ENCODE peak calls at places on chromosomes 2 and 18, in eight cellular contexts. One of them, this sample, is unnamed.

GRCh38 chr2:932320-933221 is 18.1 kb upstream of the SNTG2 start:
- DNase-seq in cardiac fibroblast: no peak
- DNase-seq in tibial artery: no peak
- DNase-seq in astrocyte of the spinal cord: no peak
- DNase-seq in astrocyte of the cerebellum: no peak
- DNase-seq in psoas muscle: no peak
- DNase-seq in bronchial epithelial cell: no peak
- DNase-seq in choroid plexus epithelial cell: no peak
- DNase-seq in this sample: no peak

GRCh38 chr2:57440437-57440836 is 606.2 kb upstream of the VRK2 start:
- DNase-seq in astrocyte of the cerebellum: no peak
- DNase-seq in psoas muscle: no peak
- DNase-seq in bronchial epithelial cell: no peak
- DNase-seq in astrocyte of the spinal cord: no peak
- DNase-seq in cardiac fibroblast: no peak
- DNase-seq in choroid plexus epithelial cell: no peak
- DNase-seq in tibial artery: no peak
- DNase-seq in this sample: no peak

GRCh38 chr2:20985061-20985460 is 58.8 kb downstream of the APOB start:
- DNase-seq in astrocyte of the cerebellum: no peak
- DNase-seq in astrocyte of the spinal cord: no peak
- DNase-seq in psoas muscle: no peak
- DNase-seq in choroid plexus epithelial cell: peak
- DNase-seq in cardiac fibroblast: no peak
- DNase-seq in tibial artery: no peak
- DNase-seq in bronchial epithelial cell: no peak
- DNase-seq in this sample: no peak

GRCh38 chr2:26483957-26484565 is 6.1 kb upstream of the OTOF start:
- DNase-seq in choroid plexus epithelial cell: no peak
- DNase-seq in astrocyte of the spinal cord: no peak
- DNase-seq in astrocyte of the cerebellum: no peak
- DNase-seq in bronchial epithelial cell: no peak
- DNase-seq in psoas muscle: no peak
- DNase-seq in cardiac fibroblast: no peak
- DNase-seq in tibial artery: no peak
- DNase-seq in this sample: no peak

GRCh38 chr18:8752329-8752728 is 47.0 kb downstream of the MTCL1 start:
- DNase-seq in bronchial epithelial cell: no peak
- DNase-seq in astrocyte of the spinal cord: peak
- DNase-seq in psoas muscle: no peak
- DNase-seq in astrocyte of the cerebellum: no peak
- DNase-seq in tibial artery: no peak
- DNase-seq in choroid plexus epithelial cell: peak
- DNase-seq in cardiac fibroblast: no peak
- DNase-seq in this sample: peak

GRCh38 chr2:44912660-44913059 is 28.8 kb upstream of the SIX3 start:
- DNase-seq in psoas muscle: peak
- DNase-seq in astrocyte of the cerebellum: no peak
- DNase-seq in choroid plexus epithelial cell: peak
- DNase-seq in tibial artery: peak
- DNase-seq in bronchial epithelial cell: peak
- DNase-seq in astrocyte of the spinal cord: no peak
- DNase-seq in cardiac fibroblast: peak
- DNase-seq in this sample: peak

GRCh38 chr2:128413718-128414341 is 95.2 kb upstream of the HS6ST1 start:
- DNase-seq in choroid plexus epithelial cell: no peak
- DNase-seq in psoas muscle: peak
- DNase-seq in cardiac fibroblast: no peak
- DNase-seq in tibial artery: no peak
- DNase-seq in astrocyte of the spinal cord: no peak
- DNase-seq in bronchial epithelial cell: no peak
- DNase-seq in astrocyte of the cerebellum: no peak
- DNase-seq in this sample: no peak

GRCh38 chr18:48792611-48793368 is 158.0 kb downstream of the SMAD7 start:
- DNase-seq in astrocyte of the cerebellum: no peak
- DNase-seq in choroid plexus epithelial cell: no peak
- DNase-seq in bronchial epithelial cell: no peak
- DNase-seq in tibial artery: peak
- DNase-seq in cardiac fibroblast: no peak
- DNase-seq in astrocyte of the spinal cord: no peak
- DNase-seq in psoas muscle: peak
- DNase-seq in this sample: no peak

GRCh38 chr18:76368976-76369375 is 126.1 kb downstream of the ZNF516 start:
- DNase-seq in bronchial epithelial cell: no peak
- DNase-seq in choroid plexus epithelial cell: peak
- DNase-seq in tibial artery: no peak
- DNase-seq in cardiac fibroblast: no peak
- DNase-seq in astrocyte of the spinal cord: no peak
- DNase-seq in psoas muscle: no peak
- DNase-seq in astrocyte of the cerebellum: no peak
- DNase-seq in this sample: no peak

GRCh38 chr2:238169708-238170251 is 11.0 kb downstream of the ERFE start:
- DNase-seq in astrocyte of the cerebellum: peak
- DNase-seq in choroid plexus epithelial cell: peak
- DNase-seq in cardiac fibroblast: peak
- DNase-seq in bronchial epithelial cell: peak
- DNase-seq in astrocyte of the spinal cord: peak
- DNase-seq in tibial artery: peak
- DNase-seq in psoas muscle: no peak
- DNase-seq in this sample: peak

GRCh38 chr18:50649821-50650220 is 89.9 kb downstream of the MAPK4 start:
- DNase-seq in astrocyte of the spinal cord: peak
- DNase-seq in choroid plexus epithelial cell: peak
- DNase-seq in tibial artery: peak
- DNase-seq in bronchial epithelial cell: no peak
- DNase-seq in psoas muscle: peak
- DNase-seq in astrocyte of the cerebellum: peak
- DNase-seq in cardiac fibroblast: peak
- DNase-seq in this sample: peak

GRCh38 chr2:17574406-17575073 is 34.0 kb downstream of the VSNL1 start:
- DNase-seq in psoas muscle: no peak
- DNase-seq in bronchial epithelial cell: no peak
- DNase-seq in choroid plexus epithelial cell: no peak
- DNase-seq in cardiac fibroblast: no peak
- DNase-seq in astrocyte of the cerebellum: no peak
- DNase-seq in astrocyte of the spinal cord: no peak
- DNase-seq in tibial artery: no peak
- DNase-seq in this sample: no peak

GRCh38 chr2:206693399-206694137 is 24.6 kb downstream of the DYTN start:
- DNase-seq in astrocyte of the spinal cord: peak
- DNase-seq in bronchial epithelial cell: peak
- DNase-seq in psoas muscle: no peak
- DNase-seq in astrocyte of the cerebellum: peak
- DNase-seq in tibial artery: no peak
- DNase-seq in cardiac fibroblast: peak
- DNase-seq in choroid plexus epithelial cell: peak
- DNase-seq in this sample: peak

GRCh38 chr2:197168705-197169104 is 141.9 kb downstream of the ANKRD44 start:
- DNase-seq in astrocyte of the spinal cord: peak
- DNase-seq in choroid plexus epithelial cell: peak
- DNase-seq in tibial artery: peak
- DNase-seq in psoas muscle: peak
- DNase-seq in astrocyte of the cerebellum: peak
- DNase-seq in bronchial epithelial cell: peak
- DNase-seq in cardiac fibroblast: peak
- DNase-seq in this sample: peak

GRCh38 chr2:6986251-6986893 is 69.2 kb downstream of the RNF144A start:
- DNase-seq in astrocyte of the spinal cord: peak
- DNase-seq in bronchial epithelial cell: no peak
- DNase-seq in tibial artery: no peak
- DNase-seq in psoas muscle: no peak
- DNase-seq in choroid plexus epithelial cell: peak
- DNase-seq in cardiac fibroblast: peak
- DNase-seq in astrocyte of the cerebellum: no peak
- DNase-seq in this sample: peak

GRCh38 chr2:10159486-10160160 is 37.1 kb downstream of the RRM2 start:
- DNase-seq in bronchial epithelial cell: no peak
- DNase-seq in choroid plexus epithelial cell: no peak
- DNase-seq in astrocyte of the spinal cord: no peak
- DNase-seq in psoas muscle: no peak
- DNase-seq in astrocyte of the cerebellum: no peak
- DNase-seq in cardiac fibroblast: no peak
- DNase-seq in tibial artery: no peak
- DNase-seq in this sample: no peak

GRCh38 chr18:33584845-33585775 is 7.1 kb downstream of the ASXL3 start:
- DNase-seq in astrocyte of the cerebellum: no peak
- DNase-seq in bronchial epithelial cell: peak
- DNase-seq in astrocyte of the spinal cord: no peak
- DNase-seq in choroid plexus epithelial cell: no peak
- DNase-seq in tibial artery: no peak
- DNase-seq in psoas muscle: no peak
- DNase-seq in cardiac fibroblast: no peak
- DNase-seq in this sample: no peak

GRCh38 chr2:102250278-102250821 is 61.0 kb upstream of the IL1RL1 start:
- DNase-seq in astrocyte of the spinal cord: no peak
- DNase-seq in astrocyte of the cerebellum: no peak
- DNase-seq in choroid plexus epithelial cell: no peak
- DNase-seq in psoas muscle: peak
- DNase-seq in tibial artery: no peak
- DNase-seq in cardiac fibroblast: no peak
- DNase-seq in bronchial epithelial cell: no peak
- DNase-seq in this sample: no peak
- H3K4me3 ChIP-seq in astrocyte of the spinal cord: no peak
- H3K4me3 ChIP-seq in astrocyte of the cerebellum: no peak
- H3K4me3 ChIP-seq in choroid plexus epithelial cell: no peak
- H3K4me3 ChIP-seq in psoas muscle: no peak
- H3K4me3 ChIP-seq in tibial artery: peak
- H3K4me3 ChIP-seq in cardiac fibroblast: no peak
- H3K4me3 ChIP-seq in bronchial epithelial cell: no peak
- H3K4me3 ChIP-seq in this sample: no peak

DNA sequence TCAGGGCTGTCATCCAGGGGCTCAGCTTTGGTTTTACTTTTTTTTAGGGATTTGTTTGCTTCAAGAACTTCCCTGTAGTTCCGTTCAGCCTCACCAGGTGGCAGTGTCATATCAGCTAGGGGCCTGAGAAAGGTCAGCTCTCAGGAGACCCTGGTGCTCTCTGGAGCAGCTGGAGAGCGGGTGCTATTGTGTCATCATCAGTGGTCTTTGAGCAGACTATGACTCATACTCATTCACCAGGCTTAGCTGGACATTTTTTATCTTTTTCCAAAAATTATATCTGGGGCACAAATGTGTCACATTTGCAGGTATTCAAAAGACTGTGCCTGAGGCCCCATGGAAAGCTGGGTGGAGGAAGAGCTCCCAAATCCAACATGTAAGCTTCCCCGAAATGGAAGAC is 24.4 kb downstream of the ZNF892 start:
- DNase-seq in tibial artery: no peak
- DNase-seq in bronchial epithelial cell: peak
- DNase-seq in cardiac fibroblast: peak
- DNase-seq in psoas muscle: no peak
- DNase-seq in choroid plexus epithelial cell: peak
- DNase-seq in astrocyte of the cerebellum: peak
- DNase-seq in astrocyte of the spinal cord: peak
- DNase-seq in this sample: peak
- TF ChIP-seq CTCF in tibial artery: no peak
- TF ChIP-seq CTCF in bronchial epithelial cell: peak
- TF ChIP-seq CTCF in cardiac fibroblast: peak
- TF ChIP-seq CTCF in psoas muscle: peak
- TF ChIP-seq CTCF in choroid plexus epithelial cell: peak
- TF ChIP-seq CTCF in astrocyte of the cerebellum: peak
- TF ChIP-seq CTCF in astrocyte of the spinal cord: peak
- TF ChIP-seq CTCF in this sample: peak

GRCh38 chr2:231411871-231412615 is 16.5 kb downstream of the B3GNT7 start:
- DNase-seq in choroid plexus epithelial cell: peak
- DNase-seq in astrocyte of the spinal cord: peak
- DNase-seq in tibial artery: peak
- DNase-seq in bronchial epithelial cell: peak
- DNase-seq in cardiac fibroblast: peak
- DNase-seq in astrocyte of the cerebellum: peak
- DNase-seq in psoas muscle: peak
- DNase-seq in this sample: peak

GRCh38 chr2:231412616-231412963 is 17.1 kb downstream of the B3GNT7 start:
- DNase-seq in astrocyte of the cerebellum: no peak
- DNase-seq in psoas muscle: no peak
- DNase-seq in astrocyte of the spinal cord: no peak
- DNase-seq in tibial artery: no peak
- DNase-seq in bronchial epithelial cell: no peak
- DNase-seq in cardiac fibroblast: no peak
- DNase-seq in choroid plexus epithelial cell: no peak
- DNase-seq in this sample: no peak

GRCh38 chr2:231411237-231411636 is 15.7 kb downstream of the B3GNT7 start:
- DNase-seq in choroid plexus epithelial cell: no peak
- DNase-seq in tibial artery: no peak
- DNase-seq in astrocyte of the spinal cord: no peak
- DNase-seq in cardiac fibroblast: no peak
- DNase-seq in bronchial epithelial cell: no peak
- DNase-seq in astrocyte of the cerebellum: no peak
- DNase-seq in psoas muscle: no peak
- DNase-seq in this sample: no peak

GRCh38 chr2:231409773-231410172 is 14.3 kb downstream of the B3GNT7 start:
- DNase-seq in astrocyte of the spinal cord: no peak
- DNase-seq in choroid plexus epithelial cell: no peak
- DNase-seq in cardiac fibroblast: no peak
- DNase-seq in astrocyte of the cerebellum: no peak
- DNase-seq in bronchial epithelial cell: no peak
- DNase-seq in psoas muscle: no peak
- DNase-seq in tibial artery: no peak
- DNase-seq in this sample: no peak

GRCh38 chr2:231410293-231411004 is 14.9 kb downstream of the B3GNT7 start:
- DNase-seq in psoas muscle: no peak
- DNase-seq in cardiac fibroblast: no peak
- DNase-seq in bronchial epithelial cell: no peak
- DNase-seq in astrocyte of the spinal cord: no peak
- DNase-seq in tibial artery: no peak
- DNase-seq in choroid plexus epithelial cell: no peak
- DNase-seq in astrocyte of the cerebellum: no peak
- DNase-seq in this sample: no peak
- H3K4me3 ChIP-seq in psoas muscle: no peak
- H3K4me3 ChIP-seq in cardiac fibroblast: no peak
- H3K4me3 ChIP-seq in bronchial epithelial cell: no peak
- H3K4me3 ChIP-seq in astrocyte of the spinal cord: no peak
- H3K4me3 ChIP-seq in tibial artery: no peak
- H3K4me3 ChIP-seq in choroid plexus epithelial cell: no peak
- H3K4me3 ChIP-seq in astrocyte of the cerebellum: no peak
- H3K4me3 ChIP-seq in this sample: no peak

DNA sequence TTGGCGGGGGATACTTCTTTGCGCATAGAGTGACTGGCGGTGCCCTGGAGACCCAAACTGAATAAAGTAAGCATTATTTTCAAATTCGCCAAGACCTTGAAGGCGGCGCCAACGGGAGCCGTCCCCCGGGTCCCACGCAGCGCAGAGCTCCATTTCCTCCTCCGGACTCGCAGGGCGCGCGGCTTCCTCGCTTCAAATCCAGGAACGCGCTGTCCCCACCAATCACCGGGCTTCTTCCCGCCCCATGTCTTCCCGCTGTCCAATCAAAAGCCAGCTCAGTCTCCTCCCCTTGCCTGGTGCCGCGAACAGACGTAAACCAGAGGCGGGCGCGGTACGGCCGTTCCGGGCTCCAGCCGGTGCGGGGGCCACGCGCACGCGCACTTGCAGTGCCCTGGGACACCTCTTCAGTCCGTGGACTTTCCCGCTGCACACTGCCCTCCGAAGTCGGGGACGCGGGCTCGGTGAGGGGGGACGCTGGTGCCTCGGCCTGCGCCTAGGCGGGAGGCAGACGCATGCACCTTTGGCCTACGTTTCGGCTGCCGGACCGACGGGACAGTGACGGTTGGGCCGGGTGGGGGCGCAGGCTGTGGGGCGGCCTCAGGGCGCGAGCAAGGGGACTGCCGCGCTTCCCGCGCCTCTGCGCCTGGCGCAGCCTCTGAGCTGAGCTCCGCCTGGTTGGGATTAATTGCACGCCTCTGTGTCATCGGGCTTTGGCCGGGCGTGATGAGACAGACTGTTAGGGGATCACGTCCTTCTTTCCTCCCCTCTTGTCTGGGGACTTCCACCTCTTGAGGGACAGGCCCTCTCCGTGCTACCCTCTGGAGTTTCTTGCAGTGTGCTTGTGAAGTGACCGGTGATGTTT is at the start of gene CEP192:
- DNase-seq in cardiac fibroblast: peak
- DNase-seq in tibial artery: peak
- DNase-seq in choroid plexus epithelial cell: peak
- DNase-seq in astrocyte of the spinal cord: peak
- DNase-seq in bronchial epithelial cell: peak
- DNase-seq in psoas muscle: peak
- DNase-seq in astrocyte of the cerebellum: peak
- DNase-seq in this sample: peak
- TF ChIP-seq CTCF in cardiac fibroblast: no peak
- TF ChIP-seq CTCF in tibial artery: no peak
- TF ChIP-seq CTCF in choroid plexus epithelial cell: no peak
- TF ChIP-seq CTCF in astrocyte of the spinal cord: no peak
- TF ChIP-seq CTCF in bronchial epithelial cell: peak
- TF ChIP-seq CTCF in psoas muscle: no peak
- TF ChIP-seq CTCF in astrocyte of the cerebellum: no peak
- TF ChIP-seq CTCF in this sample: no peak